ENCODE peak calls at places on chromosome 9, in seven cellular contexts. O is substantia nigra, N is adrenal gland, X is heart left ventricle, V is prostate gland, Q is pancreas, T is neural progenitor cell. G is an unnamed sample.

GRCh38 chr9:34084562-34084961 is 35.9 kb upstream of the UBAP2 start:
- DNase-seq in O (peak; percentile 25), N (no peak), X (no peak), V (peak; percentile 6), Q (no peak), T (no peak), G (no peak)

GRCh38 chr9:7079051-7079450 is 321.3 kb downstream of the KDM4C start:
- DNase-seq in O (no peak), N (no peak), X (no peak), V (no peak), Q (no peak), T (no peak), G (no peak)

GRCh38 chr9:128494108-128494742 is 10.3 kb upstream of the GLE1 start:
- DNase-seq in O (no peak), N (peak; percentile 51), X (peak; percentile 76), V (peak; percentile 17), Q (peak; percentile 21), T (no peak), G (peak; percentile 93)

GRCh38 chr9:135662758-135663450 is at the start of gene LCN9:
- DNase-seq in O (no peak), N (no peak), X (peak; percentile 26), V (no peak), Q (no peak), T (no peak), G (peak; percentile 53)

GRCh38 chr9:38035873-38036272 is 33.2 kb downstream of the SHB start:
- DNase-seq in O (no peak), N (peak; percentile 83), X (peak; percentile 45), V (no peak), Q (no peak), T (no peak), G (no peak)

GRCh38 chr9:76232861-76233499 is 161.2 kb downstream of the RFK start:
- DNase-seq in O (no peak), N (no peak), X (no peak), V (no peak), Q (no peak), T (no peak), G (no peak)

GRCh38 chr9:75200892-75201470 is 112.7 kb downstream of the OSTF1 start:
- DNase-seq in O (no peak), N (no peak), X (no peak), V (peak; percentile 36), Q (no peak), T (peak; percentile 69), G (no peak)

GRCh38 chr9:87194471-87194870 is 247.2 kb upstream of the GAS1 start:
- DNase-seq in O (no peak), N (no peak), X (no peak), V (no peak), Q (no peak), T (peak; percentile 42), G (no peak)

GRCh38 chr9:36328798-36329411 is 70.7 kb upstream of the GNE start:
- DNase-seq in O (no peak), N (no peak), X (no peak), V (peak; percentile 78), Q (peak; percentile 21), T (peak; percentile 68), G (no peak)

GRCh38 chr9:37950561-37950960 is 46.6 kb upstream of the SLC25A51 start:
- DNase-seq in O (no peak), N (no peak), X (peak; percentile 20), V (no peak), Q (no peak), T (no peak), G (no peak)

GRCh38 chr9:93978498-93978897 is 23.3 kb upstream of the BARX1 start:
- DNase-seq in O (no peak), N (no peak), X (no peak), V (no peak), Q (no peak), T (no peak), G (no peak)

GRCh38 chr9:70438341-70438924 is 24.0 kb upstream of the KLF9 start:
- DNase-seq in O (no peak), N (peak; percentile 68), X (peak; percentile 61), V (peak; percentile 62), Q (peak; percentile 20), T (no peak), G (peak; percentile 82)

GRCh38 chr9:113675475-113675941 is 200.6 kb upstream of the ZNF618 start:
- DNase-seq in O (no peak), N (peak; percentile 91), X (peak; percentile 83), V (no peak), Q (peak; percentile 24), T (no peak), G (peak; percentile 81)

GRCh38 chr9:115880221-115880620 is 273.4 kb upstream of the PAPPA start:
- DNase-seq in O (no peak), N (no peak), X (no peak), V (no peak), Q (no peak), T (no peak), G (no peak)
- H3K27ac ChIP-seq in O (no peak overlapping the region), N (no peak overlapping the region), X (no peak overlapping the region), V (no peak overlapping the region), Q (no peak overlapping the region), T (no peak overlapping the region), G (no peak overlapping the region)

GRCh38 chr9:16033253-16033652 is 480.4 kb downstream of the CCDC171 start:
- DNase-seq in O (no peak), N (no peak), X (no peak), V (no peak), Q (no peak), T (no peak), G (no peak)
- H3K27ac ChIP-seq in O (no peak overlapping the region), N (no peak overlapping the region), X (no peak overlapping the region), V (no peak overlapping the region), Q (no peak overlapping the region), T (no peak overlapping the region), G (no peak overlapping the region)

GRCh38 chr9:95115104-95115503 is 202.4 kb downstream of the FANCC start:
- DNase-seq in O (no peak), N (no peak), X (no peak), V (no peak), Q (no peak), T (no peak), G (no peak)

GRCh38 chr9:95120781-95121370 is 196.6 kb downstream of the FANCC start:
- DNase-seq in O (no peak), N (no peak), X (no peak), V (no peak), Q (no peak), T (no peak), G (no peak)

GRCh38 chr9:95112436-95113280 is 204.9 kb downstream of the FANCC start:
- DNase-seq in O (no peak), N (no peak), X (no peak), V (no peak), Q (no peak), T (no peak), G (peak; percentile 41)

GRCh38 chr9:95116002-95116819 is 201.3 kb downstream of the FANCC start:
- DNase-seq in O (no peak), N (no peak), X (no peak), V (peak; percentile 90), Q (no peak), T (peak; percentile 65), G (no peak)

GRCh38 chr9:95116820-95117204 is 200.7 kb downstream of the FANCC start:
- DNase-seq in O (no peak), N (peak; percentile 39), X (no peak), V (no peak), Q (no peak), T (no peak), G (no peak)
- H3K27ac ChIP-seq in O (no peak overlapping the region), N (no peak overlapping the region), X (no peak overlapping the region), V (peak overlapping the region; percentile 63), Q (no peak overlapping the region), T (no peak overlapping the region), G (no peak overlapping the region)

GRCh38 chr9:27194401-27195091 is 85.5 kb downstream of the TEK start:
- DNase-seq in O (no peak), N (no peak), X (no peak), V (no peak), Q (no peak), T (no peak), G (no peak)

GRCh38 chr9:27192291-27192960 is 83.4 kb downstream of the TEK start:
- DNase-seq in O (no peak), N (peak; percentile 35), X (no peak), V (no peak), Q (no peak), T (no peak), G (no peak)

GRCh38 chr9:27196383-27196782 is 87.4 kb downstream of the TEK start:
- DNase-seq in O (no peak), N (no peak), X (no peak), V (no peak), Q (no peak), T (no peak), G (no peak)

GRCh38 chr9:27193886-27194285 is 84.9 kb downstream of the TEK start:
- DNase-seq in O (no peak), N (no peak), X (no peak), V (no peak), Q (no peak), T (no peak), G (no peak)

GRCh38 chr9:27195191-27195590 is 86.2 kb downstream of the TEK start:
- DNase-seq in O (no peak), N (no peak), X (no peak), V (no peak), Q (no peak), T (no peak), G (no peak)
- H3K27ac ChIP-seq in O (no peak overlapping the region), N (no peak overlapping the region), X (no peak overlapping the region), V (no peak overlapping the region), Q (no peak overlapping the region), T (no peak overlapping the region), G (no peak overlapping the region)